ENCODE peak calls at places on chromosomes 7 and 10, in eight cellular contexts. One of them, this sample, is unnamed.

GRCh38 chr10:124560377-124560776 is 98.8 kb downstream of the LHPP start:
- DNase-seq in colonic mucosa: no peak
- DNase-seq in CD8-positive, alpha-beta memory T cell: no peak
- DNase-seq in transverse colon: peak
- DNase-seq in HCT116: no peak
- DNase-seq in neural progenitor cell: no peak
- DNase-seq in cardiac muscle cell: peak
- DNase-seq in Jurkat, Clone E6-1: no peak
- DNase-seq in this sample: peak

GRCh38 chr10:44864637-44865288 is 46.4 kb upstream of the TMEM72 start:
- DNase-seq in cardiac muscle cell: peak
- DNase-seq in HCT116: peak
- DNase-seq in CD8-positive, alpha-beta memory T cell: peak
- DNase-seq in transverse colon: peak
- DNase-seq in Jurkat, Clone E6-1: peak
- DNase-seq in colonic mucosa: peak
- DNase-seq in neural progenitor cell: peak
- DNase-seq in this sample: peak

GRCh38 chr10:131514454-131514853 is 202.9 kb upstream of the TCERG1L start:
- DNase-seq in colonic mucosa: no peak
- DNase-seq in transverse colon: no peak
- DNase-seq in Jurkat, Clone E6-1: no peak
- DNase-seq in neural progenitor cell: peak
- DNase-seq in HCT116: no peak
- DNase-seq in CD8-positive, alpha-beta memory T cell: no peak
- DNase-seq in cardiac muscle cell: no peak
- DNase-seq in this sample: no peak

GRCh38 chr7:65475734-65476319 is 102.2 kb downstream of the ZNF92 start:
- DNase-seq in neural progenitor cell: no peak
- DNase-seq in Jurkat, Clone E6-1: peak
- DNase-seq in cardiac muscle cell: peak
- DNase-seq in transverse colon: peak
- DNase-seq in colonic mucosa: no peak
- DNase-seq in HCT116: no peak
- DNase-seq in CD8-positive, alpha-beta memory T cell: no peak
- DNase-seq in this sample: no peak

GRCh38 chr7:105489409-105489808 is 32.7 kb downstream of the PUS7 start:
- DNase-seq in colonic mucosa: no peak
- DNase-seq in CD8-positive, alpha-beta memory T cell: no peak
- DNase-seq in Jurkat, Clone E6-1: no peak
- DNase-seq in cardiac muscle cell: no peak
- DNase-seq in neural progenitor cell: no peak
- DNase-seq in HCT116: no peak
- DNase-seq in transverse colon: no peak
- DNase-seq in this sample: no peak

GRCh38 chr7:34222722-34223121 is 317.4 kb downstream of the BMPER start:
- DNase-seq in HCT116: no peak
- DNase-seq in CD8-positive, alpha-beta memory T cell: no peak
- DNase-seq in colonic mucosa: no peak
- DNase-seq in transverse colon: no peak
- DNase-seq in Jurkat, Clone E6-1: no peak
- DNase-seq in neural progenitor cell: no peak
- DNase-seq in cardiac muscle cell: no peak
- DNase-seq in this sample: no peak

GRCh38 chr10:89203237-89203636 is 3.9 kb downstream of the CH25H start:
- DNase-seq in colonic mucosa: no peak
- DNase-seq in transverse colon: no peak
- DNase-seq in HCT116: no peak
- DNase-seq in neural progenitor cell: no peak
- DNase-seq in cardiac muscle cell: no peak
- DNase-seq in Jurkat, Clone E6-1: no peak
- DNase-seq in CD8-positive, alpha-beta memory T cell: no peak
- DNase-seq in this sample: peak

GRCh38 chr7:143289421-143289820 is 1.3 kb downstream of the CASP2 start:
- DNase-seq in neural progenitor cell: no peak
- DNase-seq in colonic mucosa: no peak
- DNase-seq in transverse colon: no peak
- DNase-seq in HCT116: no peak
- DNase-seq in CD8-positive, alpha-beta memory T cell: no peak
- DNase-seq in Jurkat, Clone E6-1: no peak
- DNase-seq in cardiac muscle cell: no peak
- DNase-seq in this sample: peak

GRCh38 chr10:59965899-59966650 is 59.7 kb upstream of the CCDC6 start:
- DNase-seq in transverse colon: no peak
- DNase-seq in colonic mucosa: no peak
- DNase-seq in HCT116: no peak
- DNase-seq in Jurkat, Clone E6-1: no peak
- DNase-seq in neural progenitor cell: no peak
- DNase-seq in CD8-positive, alpha-beta memory T cell: no peak
- DNase-seq in cardiac muscle cell: no peak
- DNase-seq in this sample: no peak

GRCh38 chr7:44978511-44979366 is at the start of gene MYO1G:
- DNase-seq in colonic mucosa: peak
- DNase-seq in Jurkat, Clone E6-1: peak
- DNase-seq in neural progenitor cell: no peak
- DNase-seq in HCT116: no peak
- DNase-seq in transverse colon: peak
- DNase-seq in cardiac muscle cell: no peak
- DNase-seq in CD8-positive, alpha-beta memory T cell: peak
- DNase-seq in this sample: no peak

GRCh38 chr10:62076872-62077271 is 175.4 kb downstream of the ARID5B start:
- DNase-seq in neural progenitor cell: no peak
- DNase-seq in transverse colon: no peak
- DNase-seq in CD8-positive, alpha-beta memory T cell: no peak
- DNase-seq in cardiac muscle cell: peak
- DNase-seq in colonic mucosa: no peak
- DNase-seq in HCT116: no peak
- DNase-seq in Jurkat, Clone E6-1: no peak
- DNase-seq in this sample: peak

GRCh38 chr7:53426145-53426750 is 390.8 kb downstream of the POM121L12 start:
- DNase-seq in Jurkat, Clone E6-1: no peak
- DNase-seq in cardiac muscle cell: no peak
- DNase-seq in neural progenitor cell: peak
- DNase-seq in transverse colon: no peak
- DNase-seq in colonic mucosa: no peak
- DNase-seq in CD8-positive, alpha-beta memory T cell: no peak
- DNase-seq in HCT116: no peak
- DNase-seq in this sample: no peak

GRCh38 chr7:17369686-17370426 is 71.4 kb downstream of the AHR start:
- DNase-seq in cardiac muscle cell: peak
- DNase-seq in colonic mucosa: no peak
- DNase-seq in CD8-positive, alpha-beta memory T cell: no peak
- DNase-seq in HCT116: no peak
- DNase-seq in transverse colon: no peak
- DNase-seq in Jurkat, Clone E6-1: no peak
- DNase-seq in neural progenitor cell: no peak
- DNase-seq in this sample: peak

GRCh38 chr10:12187321-12187905 is 8.3 kb downstream of the NUDT5 start:
- DNase-seq in neural progenitor cell: no peak
- DNase-seq in colonic mucosa: no peak
- DNase-seq in cardiac muscle cell: no peak
- DNase-seq in Jurkat, Clone E6-1: no peak
- DNase-seq in transverse colon: no peak
- DNase-seq in CD8-positive, alpha-beta memory T cell: no peak
- DNase-seq in HCT116: no peak
- DNase-seq in this sample: no peak

GRCh38 chr7:82672078-82672477 is 228.5 kb upstream of the CACNA2D1 start:
- DNase-seq in cardiac muscle cell: no peak
- DNase-seq in colonic mucosa: no peak
- DNase-seq in neural progenitor cell: no peak
- DNase-seq in HCT116: no peak
- DNase-seq in CD8-positive, alpha-beta memory T cell: no peak
- DNase-seq in Jurkat, Clone E6-1: no peak
- DNase-seq in transverse colon: no peak
- DNase-seq in this sample: peak

GRCh38 chr7:17559388-17559787 is 260.9 kb downstream of the AHR start:
- DNase-seq in neural progenitor cell: no peak
- DNase-seq in Jurkat, Clone E6-1: no peak
- DNase-seq in cardiac muscle cell: no peak
- DNase-seq in transverse colon: no peak
- DNase-seq in CD8-positive, alpha-beta memory T cell: no peak
- DNase-seq in HCT116: no peak
- DNase-seq in colonic mucosa: no peak
- DNase-seq in this sample: no peak

GRCh38 chr10:65235846-65236245 is 1690.0 kb upstream of the LRRTM3 start:
- DNase-seq in HCT116: no peak
- DNase-seq in Jurkat, Clone E6-1: no peak
- DNase-seq in transverse colon: no peak
- DNase-seq in cardiac muscle cell: no peak
- DNase-seq in CD8-positive, alpha-beta memory T cell: no peak
- DNase-seq in neural progenitor cell: no peak
- DNase-seq in colonic mucosa: no peak
- DNase-seq in this sample: no peak

GRCh38 chr7:73901231-73901822 is 40.4 kb downstream of the TMEM270 start:
- DNase-seq in transverse colon: no peak
- DNase-seq in neural progenitor cell: no peak
- DNase-seq in colonic mucosa: no peak
- DNase-seq in HCT116: no peak
- DNase-seq in cardiac muscle cell: no peak
- DNase-seq in Jurkat, Clone E6-1: no peak
- DNase-seq in CD8-positive, alpha-beta memory T cell: no peak
- DNase-seq in this sample: no peak

GRCh38 chr7:27840314-27840713 is 100.4 kb downstream of the TAX1BP1 start:
- DNase-seq in HCT116: no peak
- DNase-seq in cardiac muscle cell: no peak
- DNase-seq in colonic mucosa: no peak
- DNase-seq in transverse colon: no peak
- DNase-seq in CD8-positive, alpha-beta memory T cell: no peak
- DNase-seq in neural progenitor cell: no peak
- DNase-seq in Jurkat, Clone E6-1: no peak
- DNase-seq in this sample: no peak

GRCh38 chr7:12771378-12771877 is 84.0 kb downstream of the ARL4A start:
- DNase-seq in CD8-positive, alpha-beta memory T cell: no peak
- DNase-seq in colonic mucosa: peak
- DNase-seq in cardiac muscle cell: peak
- DNase-seq in Jurkat, Clone E6-1: no peak
- DNase-seq in HCT116: no peak
- DNase-seq in neural progenitor cell: peak
- DNase-seq in transverse colon: peak
- DNase-seq in this sample: peak

GRCh38 chr7:7653568-7654187 is 13.1 kb downstream of the UMAD1 start:
- DNase-seq in colonic mucosa: no peak
- DNase-seq in Jurkat, Clone E6-1: peak
- DNase-seq in HCT116: peak
- DNase-seq in cardiac muscle cell: peak
- DNase-seq in CD8-positive, alpha-beta memory T cell: no peak
- DNase-seq in transverse colon: no peak
- DNase-seq in neural progenitor cell: peak
- DNase-seq in this sample: peak

GRCh38 chr10:5547684-5547933 is 22.8 kb downstream of the CALML3 start:
- DNase-seq in colonic mucosa: no peak
- DNase-seq in CD8-positive, alpha-beta memory T cell: no peak
- DNase-seq in cardiac muscle cell: no peak
- DNase-seq in transverse colon: no peak
- DNase-seq in neural progenitor cell: no peak
- DNase-seq in HCT116: no peak
- DNase-seq in Jurkat, Clone E6-1: no peak
- DNase-seq in this sample: no peak
- H3K4me3 ChIP-seq in colonic mucosa: no peak
- H3K4me3 ChIP-seq in CD8-positive, alpha-beta memory T cell: no peak
- H3K4me3 ChIP-seq in cardiac muscle cell: no peak
- H3K4me3 ChIP-seq in transverse colon: no peak
- H3K4me3 ChIP-seq in neural progenitor cell: no peak
- H3K4me3 ChIP-seq in HCT116: peak
- H3K4me3 ChIP-seq in Jurkat, Clone E6-1: no peak
- H3K4me3 ChIP-seq in this sample: peak

DNA sequence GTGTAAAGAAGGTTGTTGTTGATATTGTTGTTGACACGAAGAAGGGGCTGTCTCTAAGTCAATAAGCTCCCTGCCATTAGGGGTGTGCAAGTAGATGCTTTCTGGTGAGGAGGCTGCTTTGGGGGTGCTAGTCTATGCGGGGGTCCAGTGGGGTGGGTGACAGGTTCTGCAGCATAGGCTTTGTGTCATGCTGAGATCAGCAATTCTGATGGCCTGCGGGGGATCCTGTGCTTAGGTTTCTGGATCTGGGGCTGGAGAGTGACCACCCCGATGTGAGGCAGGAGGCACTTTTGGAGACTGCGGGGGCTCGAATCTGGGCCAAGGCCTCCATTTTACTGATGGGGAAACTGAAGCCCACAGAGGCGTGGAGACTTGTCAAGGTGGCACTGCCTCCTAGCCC is 5.1 kb downstream of the AQP1 start:
- DNase-seq in cardiac muscle cell: no peak
- DNase-seq in CD8-positive, alpha-beta memory T cell: no peak
- DNase-seq in HCT116: no peak
- DNase-seq in neural progenitor cell: no peak
- DNase-seq in transverse colon: no peak
- DNase-seq in Jurkat, Clone E6-1: no peak
- DNase-seq in colonic mucosa: no peak
- DNase-seq in this sample: no peak
- H3K4me3 ChIP-seq in cardiac muscle cell: no peak
- H3K4me3 ChIP-seq in CD8-positive, alpha-beta memory T cell: no peak
- H3K4me3 ChIP-seq in HCT116: no peak
- H3K4me3 ChIP-seq in neural progenitor cell: no peak
- H3K4me3 ChIP-seq in transverse colon: no peak
- H3K4me3 ChIP-seq in Jurkat, Clone E6-1: no peak
- H3K4me3 ChIP-seq in colonic mucosa: no peak
- H3K4me3 ChIP-seq in this sample: no peak

GRCh38 chr10:112655722-112656121 is 208.7 kb downstream of the VTI1A start:
- DNase-seq in HCT116: no peak
- DNase-seq in Jurkat, Clone E6-1: no peak
- DNase-seq in cardiac muscle cell: no peak
- DNase-seq in transverse colon: no peak
- DNase-seq in neural progenitor cell: no peak
- DNase-seq in colonic mucosa: no peak
- DNase-seq in CD8-positive, alpha-beta memory T cell: no peak
- DNase-seq in this sample: no peak

GRCh38 chr10:112658900-112659328 is 211.9 kb downstream of the VTI1A start:
- DNase-seq in neural progenitor cell: peak
- DNase-seq in cardiac muscle cell: peak
- DNase-seq in Jurkat, Clone E6-1: no peak
- DNase-seq in colonic mucosa: no peak
- DNase-seq in HCT116: peak
- DNase-seq in transverse colon: no peak
- DNase-seq in CD8-positive, alpha-beta memory T cell: no peak
- DNase-seq in this sample: peak

GRCh38 chr10:112653851-112654250 is 206.8 kb downstream of the VTI1A start:
- DNase-seq in HCT116: no peak
- DNase-seq in Jurkat, Clone E6-1: no peak
- DNase-seq in cardiac muscle cell: no peak
- DNase-seq in neural progenitor cell: no peak
- DNase-seq in colonic mucosa: no peak
- DNase-seq in CD8-positive, alpha-beta memory T cell: no peak
- DNase-seq in transverse colon: no peak
- DNase-seq in this sample: no peak

GRCh38 chr10:112654794-112655193 is 207.8 kb downstream of the VTI1A start:
- DNase-seq in colonic mucosa: no peak
- DNase-seq in Jurkat, Clone E6-1: no peak
- DNase-seq in HCT116: no peak
- DNase-seq in transverse colon: no peak
- DNase-seq in cardiac muscle cell: no peak
- DNase-seq in neural progenitor cell: no peak
- DNase-seq in CD8-positive, alpha-beta memory T cell: no peak
- DNase-seq in this sample: no peak

GRCh38 chr10:112658465-112658864 is 211.4 kb downstream of the VTI1A start:
- DNase-seq in transverse colon: no peak
- DNase-seq in HCT116: no peak
- DNase-seq in CD8-positive, alpha-beta memory T cell: no peak
- DNase-seq in neural progenitor cell: no peak
- DNase-seq in cardiac muscle cell: no peak
- DNase-seq in colonic mucosa: no peak
- DNase-seq in Jurkat, Clone E6-1: no peak
- DNase-seq in this sample: no peak
- H3K4me3 ChIP-seq in transverse colon: no peak
- H3K4me3 ChIP-seq in HCT116: peak
- H3K4me3 ChIP-seq in CD8-positive, alpha-beta memory T cell: no peak
- H3K4me3 ChIP-seq in neural progenitor cell: no peak
- H3K4me3 ChIP-seq in cardiac muscle cell: no peak
- H3K4me3 ChIP-seq in colonic mucosa: no peak
- H3K4me3 ChIP-seq in Jurkat, Clone E6-1: no peak
- H3K4me3 ChIP-seq in this sample: no peak

GRCh38 chr7:104264281-104264680 is 56.5 kb upstream of the ORC5 start:
- DNase-seq in CD8-positive, alpha-beta memory T cell: no peak
- DNase-seq in neural progenitor cell: no peak
- DNase-seq in Jurkat, Clone E6-1: no peak
- DNase-seq in transverse colon: no peak
- DNase-seq in cardiac muscle cell: peak
- DNase-seq in colonic mucosa: no peak
- DNase-seq in HCT116: no peak
- DNase-seq in this sample: no peak
- H3K4me3 ChIP-seq in CD8-positive, alpha-beta memory T cell: no peak
- H3K4me3 ChIP-seq in neural progenitor cell: no peak
- H3K4me3 ChIP-seq in Jurkat, Clone E6-1: no peak
- H3K4me3 ChIP-seq in transverse colon: no peak
- H3K4me3 ChIP-seq in cardiac muscle cell: no peak
- H3K4me3 ChIP-seq in colonic mucosa: no peak
- H3K4me3 ChIP-seq in HCT116: no peak
- H3K4me3 ChIP-seq in this sample: no peak

This sample was measured in adipocyte.